ENCODE peak calls at places on chromosomes 4 and X, in ten cellular contexts. One of them, this sample, is unnamed.

GRCh38 chr4:128825226-128825625 is 15.7 kb downstream of the JADE1 start:
- DNase-seq in mucosa of gallbladder: peak; percentile 30
- DNase-seq in kidney tubule cell: peak; percentile 64
- DNase-seq in HS-5: no peak
- DNase-seq in activated CD4-positive, alpha-beta T cell treated with anti-CD3 and anti-CD28 coated beads for 24 hours: no peak
- DNase-seq in NCI-H748 treated with DMSO at 0.1 percent for 48 hours: no peak
- DNase-seq in globus pallidus: no peak
- DNase-seq in NAMALWA: no peak
- DNase-seq in aorta: no peak
- DNase-seq in MM.1S: no peak
- DNase-seq in this sample: no peak

GRCh38 chr4:81757706-81758105 is 286.0 kb upstream of the RASGEF1B start:
- DNase-seq in mucosa of gallbladder: peak; percentile 17
- DNase-seq in kidney tubule cell: no peak
- DNase-seq in HS-5: no peak
- DNase-seq in activated CD4-positive, alpha-beta T cell treated with anti-CD3 and anti-CD28 coated beads for 24 hours: no peak
- DNase-seq in NCI-H748 treated with DMSO at 0.1 percent for 48 hours: peak; percentile 26
- DNase-seq in globus pallidus: peak; percentile 47
- DNase-seq in NAMALWA: no peak
- DNase-seq in aorta: peak; percentile 52
- DNase-seq in MM.1S: no peak
- DNase-seq in this sample: no peak

GRCh38 chr4:101649790-101650450 is 140.6 kb upstream of the BANK1 start:
- DNase-seq in mucosa of gallbladder: no peak
- DNase-seq in kidney tubule cell: no peak
- DNase-seq in HS-5: no peak
- DNase-seq in activated CD4-positive, alpha-beta T cell treated with anti-CD3 and anti-CD28 coated beads for 24 hours: no peak
- DNase-seq in NCI-H748 treated with DMSO at 0.1 percent for 48 hours: no peak
- DNase-seq in globus pallidus: peak; percentile 8
- DNase-seq in NAMALWA: no peak
- DNase-seq in aorta: no peak
- DNase-seq in MM.1S: no peak
- DNase-seq in this sample: no peak

GRCh38 chr4:155960522-155960921 is 6.9 kb upstream of the CTSO start:
- DNase-seq in mucosa of gallbladder: no peak
- DNase-seq in kidney tubule cell: no peak
- DNase-seq in HS-5: no peak
- DNase-seq in activated CD4-positive, alpha-beta T cell treated with anti-CD3 and anti-CD28 coated beads for 24 hours: no peak
- DNase-seq in NCI-H748 treated with DMSO at 0.1 percent for 48 hours: peak; percentile 47
- DNase-seq in globus pallidus: peak; percentile 50
- DNase-seq in NAMALWA: no peak
- DNase-seq in aorta: no peak
- DNase-seq in MM.1S: no peak
- DNase-seq in this sample: no peak

GRCh38 chr4:182286035-182286434 is 42.8 kb downstream of the TENM3 start:
- DNase-seq in mucosa of gallbladder: no peak
- DNase-seq in kidney tubule cell: peak; percentile 34
- DNase-seq in HS-5: no peak
- DNase-seq in activated CD4-positive, alpha-beta T cell treated with anti-CD3 and anti-CD28 coated beads for 24 hours: no peak
- DNase-seq in NCI-H748 treated with DMSO at 0.1 percent for 48 hours: no peak
- DNase-seq in globus pallidus: no peak
- DNase-seq in NAMALWA: no peak
- DNase-seq in aorta: no peak
- DNase-seq in MM.1S: no peak
- DNase-seq in this sample: no peak

GRCh38 chrX:283115-283845 is 2.1 kb downstream of the PLCXD1 start:
- DNase-seq in mucosa of gallbladder: peak; percentile 91
- DNase-seq in kidney tubule cell: peak; percentile 86
- DNase-seq in HS-5: peak; percentile 66
- DNase-seq in activated CD4-positive, alpha-beta T cell treated with anti-CD3 and anti-CD28 coated beads for 24 hours: peak; percentile 83
- DNase-seq in NCI-H748 treated with DMSO at 0.1 percent for 48 hours: no peak
- DNase-seq in globus pallidus: peak; percentile 96
- DNase-seq in NAMALWA: peak; percentile 98
- DNase-seq in aorta: peak; percentile 94
- DNase-seq in MM.1S: peak; percentile 88
- DNase-seq in this sample: peak; percentile 92

GRCh38 chr4:147730333-147730732 is 1.6 kb upstream of the ARHGAP10 start:
- DNase-seq in mucosa of gallbladder: no peak
- DNase-seq in kidney tubule cell: no peak
- DNase-seq in HS-5: no peak
- DNase-seq in activated CD4-positive, alpha-beta T cell treated with anti-CD3 and anti-CD28 coated beads for 24 hours: no peak
- DNase-seq in NCI-H748 treated with DMSO at 0.1 percent for 48 hours: no peak
- DNase-seq in globus pallidus: no peak
- DNase-seq in NAMALWA: no peak
- DNase-seq in aorta: no peak
- DNase-seq in MM.1S: peak; percentile 11
- DNase-seq in this sample: no peak

GRCh38 chrX:104697264-104697663 is 131.3 kb downstream of the IL1RAPL2 start:
- DNase-seq in mucosa of gallbladder: no peak
- DNase-seq in kidney tubule cell: peak; percentile 16
- DNase-seq in HS-5: no peak
- DNase-seq in activated CD4-positive, alpha-beta T cell treated with anti-CD3 and anti-CD28 coated beads for 24 hours: no peak
- DNase-seq in NCI-H748 treated with DMSO at 0.1 percent for 48 hours: no peak
- DNase-seq in globus pallidus: no peak
- DNase-seq in NAMALWA: no peak
- DNase-seq in aorta: no peak
- DNase-seq in MM.1S: no peak
- DNase-seq in this sample: peak; percentile 3

GRCh38 chrX:40168183-40169015 is 70.6 kb upstream of the BCOR start:
- DNase-seq in mucosa of gallbladder: no peak
- DNase-seq in kidney tubule cell: no peak
- DNase-seq in HS-5: no peak
- DNase-seq in activated CD4-positive, alpha-beta T cell treated with anti-CD3 and anti-CD28 coated beads for 24 hours: no peak
- DNase-seq in NCI-H748 treated with DMSO at 0.1 percent for 48 hours: no peak
- DNase-seq in globus pallidus: no peak
- DNase-seq in NAMALWA: no peak
- DNase-seq in aorta: peak; percentile 46
- DNase-seq in MM.1S: no peak
- DNase-seq in this sample: no peak

GRCh38 chr4:13612569-13612968 is 15.0 kb downstream of the BOD1L1 start:
- DNase-seq in mucosa of gallbladder: no peak
- DNase-seq in kidney tubule cell: peak; percentile 14
- DNase-seq in HS-5: no peak
- DNase-seq in activated CD4-positive, alpha-beta T cell treated with anti-CD3 and anti-CD28 coated beads for 24 hours: no peak
- DNase-seq in NCI-H748 treated with DMSO at 0.1 percent for 48 hours: no peak
- DNase-seq in globus pallidus: no peak
- DNase-seq in NAMALWA: peak; percentile 31
- DNase-seq in aorta: no peak
- DNase-seq in MM.1S: no peak
- DNase-seq in this sample: no peak

GRCh38 chrX:41333744-41333993 is 293 bp upstream of the DDX3X start:
- DNase-seq in mucosa of gallbladder: peak; percentile 88
- DNase-seq in kidney tubule cell: no peak
- DNase-seq in HS-5: no peak
- DNase-seq in activated CD4-positive, alpha-beta T cell treated with anti-CD3 and anti-CD28 coated beads for 24 hours: peak; percentile 68
- DNase-seq in NCI-H748 treated with DMSO at 0.1 percent for 48 hours: peak; percentile 79
- DNase-seq in globus pallidus: no peak
- DNase-seq in NAMALWA: peak; percentile 91
- DNase-seq in aorta: no peak
- DNase-seq in MM.1S: peak; percentile 85
- DNase-seq in this sample: peak; percentile 92

GRCh38 chrX:139766545-139766983 is 58.6 kb upstream of the MCF2 start:
- DNase-seq in mucosa of gallbladder: no peak
- DNase-seq in kidney tubule cell: no peak
- DNase-seq in HS-5: no peak
- DNase-seq in activated CD4-positive, alpha-beta T cell treated with anti-CD3 and anti-CD28 coated beads for 24 hours: no peak
- DNase-seq in NCI-H748 treated with DMSO at 0.1 percent for 48 hours: no peak
- DNase-seq in globus pallidus: no peak
- DNase-seq in NAMALWA: no peak
- DNase-seq in aorta: no peak
- DNase-seq in MM.1S: no peak
- DNase-seq in this sample: peak; percentile 60

GRCh38 chr4:8860892-8861575 is 10.6 kb downstream of the HMX1 start:
- DNase-seq in mucosa of gallbladder: no peak
- DNase-seq in kidney tubule cell: no peak
- DNase-seq in HS-5: no peak
- DNase-seq in activated CD4-positive, alpha-beta T cell treated with anti-CD3 and anti-CD28 coated beads for 24 hours: no peak
- DNase-seq in NCI-H748 treated with DMSO at 0.1 percent for 48 hours: no peak
- DNase-seq in globus pallidus: no peak
- DNase-seq in NAMALWA: no peak
- DNase-seq in aorta: peak; percentile 19
- DNase-seq in MM.1S: no peak
- DNase-seq in this sample: no peak

This sample was measured in GM12865.